ENCODE peak calls at places on chromosomes 4 and X, in ten cellular contexts. One of them, this sample, is unnamed.

GRCh38 chr4:5051692-5052423 is 578 bp downstream of the STK32B start:
- DNase-seq in mucosa of gallbladder: no peak
- DNase-seq in D341Med: no peak
- DNase-seq in thyroid gland: peak; percentile 6
- DNase-seq in vagina: peak; percentile 86
- DNase-seq in astrocyte of the spinal cord: no peak
- DNase-seq in AG08395: peak; percentile 30
- DNase-seq in AG20443: peak; percentile 59
- DNase-seq in NB4: peak; percentile 33
- DNase-seq in Caco-2: no peak
- DNase-seq in this sample: no peak

GRCh38 chr4:25882226-25882625 is 19.4 kb upstream of the SEL1L3 start:
- DNase-seq in mucosa of gallbladder: no peak
- DNase-seq in D341Med: no peak
- DNase-seq in thyroid gland: no peak
- DNase-seq in vagina: no peak
- DNase-seq in astrocyte of the spinal cord: no peak
- DNase-seq in AG08395: no peak
- DNase-seq in AG20443: no peak
- DNase-seq in NB4: no peak
- DNase-seq in Caco-2: no peak
- DNase-seq in this sample: no peak

GRCh38 chr4:93828830-93829530 is 427 bp downstream of the ATOH1 start:
- DNase-seq in mucosa of gallbladder: no peak
- DNase-seq in D341Med: peak; percentile 67
- DNase-seq in thyroid gland: peak; percentile 15
- DNase-seq in vagina: no peak
- DNase-seq in astrocyte of the spinal cord: no peak
- DNase-seq in AG08395: no peak
- DNase-seq in AG20443: peak; percentile 20
- DNase-seq in NB4: no peak
- DNase-seq in Caco-2: peak; percentile 32
- DNase-seq in this sample: no peak

GRCh38 chr4:6332042-6332668 is 62.5 kb downstream of the WFS1 start:
- DNase-seq in mucosa of gallbladder: no peak
- DNase-seq in D341Med: peak; percentile 78
- DNase-seq in thyroid gland: peak; percentile 14
- DNase-seq in vagina: no peak
- DNase-seq in astrocyte of the spinal cord: no peak
- DNase-seq in AG08395: peak; percentile 59
- DNase-seq in AG20443: peak; percentile 78
- DNase-seq in NB4: peak; percentile 37
- DNase-seq in Caco-2: no peak
- DNase-seq in this sample: no peak

GRCh38 chr4:13535708-13536361 is 8.5 kb downstream of the NKX3-2 start:
- DNase-seq in mucosa of gallbladder: no peak
- DNase-seq in D341Med: peak; percentile 22
- DNase-seq in thyroid gland: no peak
- DNase-seq in vagina: peak; percentile 70
- DNase-seq in astrocyte of the spinal cord: no peak
- DNase-seq in AG08395: peak; percentile 1
- DNase-seq in AG20443: peak; percentile 16
- DNase-seq in NB4: peak; percentile 64
- DNase-seq in Caco-2: no peak
- DNase-seq in this sample: no peak

GRCh38 chr4:107619065-107619464 is 101.0 kb downstream of the PAPSS1 start:
- DNase-seq in mucosa of gallbladder: no peak
- DNase-seq in D341Med: no peak
- DNase-seq in thyroid gland: peak; percentile 31
- DNase-seq in vagina: no peak
- DNase-seq in astrocyte of the spinal cord: peak; percentile 85
- DNase-seq in AG08395: peak; percentile 87
- DNase-seq in AG20443: peak; percentile 86
- DNase-seq in NB4: no peak
- DNase-seq in Caco-2: no peak
- DNase-seq in this sample: peak; percentile 77

GRCh38 chrX:125205918-125206665 is 113.6 kb upstream of the TEX13C start:
- DNase-seq in mucosa of gallbladder: no peak
- DNase-seq in D341Med: peak; percentile 31
- DNase-seq in thyroid gland: peak; percentile 40
- DNase-seq in vagina: no peak
- DNase-seq in astrocyte of the spinal cord: peak; percentile 3
- DNase-seq in AG08395: no peak
- DNase-seq in AG20443: peak; percentile 0
- DNase-seq in NB4: no peak
- DNase-seq in Caco-2: no peak
- DNase-seq in this sample: no peak

GRCh38 chrX:81120936-81121351 is 80.8 kb downstream of the HMGN5 start:
- DNase-seq in mucosa of gallbladder: peak; percentile 40
- DNase-seq in D341Med: peak; percentile 40
- DNase-seq in thyroid gland: peak; percentile 28
- DNase-seq in vagina: no peak
- DNase-seq in astrocyte of the spinal cord: peak; percentile 67
- DNase-seq in AG08395: peak; percentile 37
- DNase-seq in AG20443: peak; percentile 39
- DNase-seq in NB4: peak; percentile 71
- DNase-seq in Caco-2: peak; percentile 34
- DNase-seq in this sample: peak; percentile 41

GRCh38 chr4:40995850-40996249 is 218.5 kb downstream of the APBB2 start:
- DNase-seq in mucosa of gallbladder: no peak
- DNase-seq in D341Med: no peak
- DNase-seq in thyroid gland: peak; percentile 43
- DNase-seq in vagina: no peak
- DNase-seq in astrocyte of the spinal cord: peak; percentile 74
- DNase-seq in AG08395: peak; percentile 59
- DNase-seq in AG20443: peak; percentile 30
- DNase-seq in NB4: no peak
- DNase-seq in Caco-2: no peak
- DNase-seq in this sample: no peak

GRCh38 chrX:110407910-110408545 is 49.4 kb downstream of the RTL9 start:
- DNase-seq in mucosa of gallbladder: peak; percentile 67
- DNase-seq in D341Med: peak; percentile 57
- DNase-seq in thyroid gland: peak; percentile 21
- DNase-seq in vagina: no peak
- DNase-seq in astrocyte of the spinal cord: peak; percentile 53
- DNase-seq in AG08395: peak; percentile 64
- DNase-seq in AG20443: peak; percentile 40
- DNase-seq in NB4: peak; percentile 60
- DNase-seq in Caco-2: peak; percentile 46
- DNase-seq in this sample: no peak

GRCh38 chr4:16270654-16271328 is 44.5 kb upstream of the TAPT1 start:
- DNase-seq in mucosa of gallbladder: no peak
- DNase-seq in D341Med: no peak
- DNase-seq in thyroid gland: no peak
- DNase-seq in vagina: no peak
- DNase-seq in astrocyte of the spinal cord: no peak
- DNase-seq in AG08395: no peak
- DNase-seq in AG20443: no peak
- DNase-seq in NB4: peak; percentile 60
- DNase-seq in Caco-2: no peak
- DNase-seq in this sample: peak; percentile 4

GRCh38 chr4:72690782-72691181 is 121.8 kb upstream of the ADAMTS3 start:
- DNase-seq in mucosa of gallbladder: no peak
- DNase-seq in D341Med: no peak
- DNase-seq in thyroid gland: no peak
- DNase-seq in vagina: no peak
- DNase-seq in astrocyte of the spinal cord: no peak
- DNase-seq in AG08395: no peak
- DNase-seq in AG20443: no peak
- DNase-seq in NB4: no peak
- DNase-seq in Caco-2: no peak
- DNase-seq in this sample: no peak

GRCh38 chr4:2755821-2756690 is at the start of gene TNIP2:
- DNase-seq in mucosa of gallbladder: peak; percentile 82
- DNase-seq in D341Med: peak; percentile 100
- DNase-seq in thyroid gland: peak; percentile 80
- DNase-seq in vagina: peak; percentile 91
- DNase-seq in astrocyte of the spinal cord: peak; percentile 67
- DNase-seq in AG08395: peak; percentile 99
- DNase-seq in AG20443: peak; percentile 99
- DNase-seq in NB4: peak; percentile 85
- DNase-seq in Caco-2: peak; percentile 83
- DNase-seq in this sample: peak; percentile 55

GRCh38 chrX:40170830-40171512 is 73.2 kb upstream of the BCOR start:
- DNase-seq in mucosa of gallbladder: no peak
- DNase-seq in D341Med: no peak
- DNase-seq in thyroid gland: peak; percentile 55
- DNase-seq in vagina: no peak
- DNase-seq in astrocyte of the spinal cord: no peak
- DNase-seq in AG08395: no peak
- DNase-seq in AG20443: no peak
- DNase-seq in NB4: peak; percentile 85
- DNase-seq in Caco-2: no peak
- DNase-seq in this sample: no peak

GRCh38 chrX:103586314-103586646 is 965 bp downstream of the TCEAL4 start:
- DNase-seq in mucosa of gallbladder: no peak
- DNase-seq in D341Med: no peak
- DNase-seq in thyroid gland: peak; percentile 29
- DNase-seq in vagina: no peak
- DNase-seq in astrocyte of the spinal cord: no peak
- DNase-seq in AG08395: no peak
- DNase-seq in AG20443: peak; percentile 11
- DNase-seq in NB4: no peak
- DNase-seq in Caco-2: no peak
- DNase-seq in this sample: no peak

GRCh38 chr4:128854433-128854832 is 44.9 kb downstream of the JADE1 start:
- DNase-seq in mucosa of gallbladder: no peak
- DNase-seq in D341Med: no peak
- DNase-seq in thyroid gland: no peak
- DNase-seq in vagina: no peak
- DNase-seq in astrocyte of the spinal cord: peak; percentile 53
- DNase-seq in AG08395: peak; percentile 32
- DNase-seq in AG20443: peak; percentile 42
- DNase-seq in NB4: no peak
- DNase-seq in Caco-2: no peak
- DNase-seq in this sample: no peak

GRCh38 chrX:9447906-9448305 is 17.0 kb upstream of the TBL1X start:
- DNase-seq in mucosa of gallbladder: no peak
- DNase-seq in D341Med: no peak
- DNase-seq in thyroid gland: no peak
- DNase-seq in vagina: no peak
- DNase-seq in astrocyte of the spinal cord: no peak
- DNase-seq in AG08395: no peak
- DNase-seq in AG20443: peak; percentile 25
- DNase-seq in NB4: no peak
- DNase-seq in Caco-2: no peak
- DNase-seq in this sample: no peak

This sample was measured in stromal cell of bone marrow.